ENCODE peak calls at places on chromosomes 11 and 22, in seven cellular contexts. W is Calu3; J is cardiac muscle cell; C is DND-41; S is foreskin fibroblast; B is CD4-positive, alpha-beta T cell; P is mammary epithelial cell. F is an unnamed sample.

GRCh38 chr11:131504199-131504949 is 134.0 kb downstream of the NTM start:
- DNase-seq in W (no peak), J (peak), C (peak), S (no peak), B (no peak), P (no peak), F (no peak)

GRCh38 chr22:48607901-48608650 is 1219.6 kb downstream of the BRD1 start:
- DNase-seq in W (no peak), J (no peak), C (no peak), S (no peak), B (no peak), P (no peak), F (no peak)

GRCh38 chr11:124285610-124286344 is 28.0 kb downstream of the OR8D1 start:
- DNase-seq in W (no peak), J (no peak), C (no peak), S (peak), B (no peak), P (peak), F (no peak)

GRCh38 chr11:110185599-110185998 is 92.4 kb downstream of the ZC3H12C start:
- DNase-seq in W (no peak), J (no peak), C (no peak), S (no peak), B (no peak), P (no peak), F (no peak)

GRCh38 chr22:27990879-27991278 is 71.8 kb upstream of the PITPNB start:
- DNase-seq in W (peak), J (peak), C (peak), S (peak), B (no peak), P (no peak), F (peak)

GRCh38 chr11:134609361-134610115 is 197.5 kb upstream of the B3GAT1 start:
- DNase-seq in W (no peak), J (no peak), C (no peak), S (no peak), B (no peak), P (no peak), F (no peak)

GRCh38 chr11:370087-370941 is 1.0 kb downstream of the B4GALNT4 start:
- DNase-seq in W (no peak), J (peak), C (no peak), S (no peak), B (no peak), P (no peak), F (no peak)

GRCh38 chr11:72641522-72641899 is 32.7 kb downstream of the PDE2A start:
- DNase-seq in W (no peak), J (no peak), C (no peak), S (no peak), B (no peak), P (no peak), F (no peak)

GRCh38 chr22:23817146-23817545 is 21.7 kb downstream of the DERL3 start:
- DNase-seq in W (no peak), J (no peak), C (no peak), S (no peak), B (no peak), P (no peak), F (no peak)

GRCh38 chr11:72349616-72350218 is 84.6 kb downstream of the CLPB start:
- DNase-seq in W (peak), J (no peak), C (no peak), S (no peak), B (no peak), P (no peak), F (no peak)

GRCh38 chr22:44883011-44883421 is 126.8 kb downstream of the PHF21B start:
- DNase-seq in W (no peak), J (no peak), C (no peak), S (no peak), B (no peak), P (no peak), F (no peak)

GRCh38 chr11:59289356-59289755 is 69.3 kb upstream of the OR5AN1 start:
- DNase-seq in W (no peak), J (no peak), C (no peak), S (no peak), B (no peak), P (no peak), F (no peak)

GRCh38 chr11:37712246-37712645 is 1114.2 kb upstream of the RAG2 start:
- DNase-seq in W (no peak), J (peak), C (no peak), S (peak), B (no peak), P (no peak), F (no peak)

GRCh38 chr11:877565-877964 is 33.0 kb downstream of the CHID1 start:
- DNase-seq in W (no peak), J (no peak), C (peak), S (peak), B (no peak), P (no peak), F (peak)

GRCh38 chr11:114738954-114739353 is 60.6 kb downstream of the NXPE2 start:
- DNase-seq in W (peak), J (peak), C (peak), S (peak), B (no peak), P (peak), F (peak)

GRCh38 chr22:32810241-32811133 is 9.0 kb downstream of the TIMP3 start:
- DNase-seq in W (no peak), J (peak), C (no peak), S (peak), B (no peak), P (peak), F (no peak)

GRCh38 chr22:46071451-46072029 is 78.8 kb upstream of the PPARA start:
- DNase-seq in W (peak), J (peak), C (peak), S (peak), B (peak), P (peak), F (peak)

GRCh38 chr11:131025421-131026126 is 109.3 kb upstream of the SNX19 start:
- DNase-seq in W (no peak), J (peak), C (no peak), S (no peak), B (no peak), P (no peak), F (no peak)

GRCh38 chr22:19961868-19962245 is 20.2 kb upstream of the TXNRD2 start:
- DNase-seq in W (no peak), J (no peak), C (no peak), S (no peak), B (no peak), P (no peak), F (no peak)

GRCh38 chr11:114736806-114737205 is 58.5 kb downstream of the NXPE2 start:
- DNase-seq in W (no peak), J (no peak), C (no peak), S (no peak), B (no peak), P (no peak), F (no peak)

GRCh38 chr11:76030286-76030685 is 176.0 kb downstream of the WNT11 start:
- DNase-seq in W (peak), J (no peak), C (no peak), S (peak), B (no peak), P (peak), F (no peak)

GRCh38 chr11:34616830-34617504 is 3.9 kb upstream of the EHF start:
- DNase-seq in W (no peak), J (no peak), C (no peak), S (no peak), B (no peak), P (no peak), F (no peak)

GRCh38 chr11:121513807-121514206 is 61.0 kb upstream of the SORL1-AS1 start:
- DNase-seq in W (no peak), J (no peak), C (no peak), S (no peak), B (no peak), P (no peak), F (no peak)

GRCh38 chr11:123302751-123303195 is 107.7 kb upstream of the CLMP start:
- DNase-seq in W (no peak), J (no peak), C (no peak), S (peak), B (no peak), P (peak), F (peak)

GRCh38 chr11:124578761-124579160 is 9.0 kb downstream of the OR8A1 start:
- DNase-seq in W (no peak), J (no peak), C (no peak), S (no peak), B (no peak), P (no peak), F (no peak)

GRCh38 chr22:43197271-43197941 is 10.5 kb upstream of the TTLL12 start:
- DNase-seq in W (no peak), J (no peak), C (no peak), S (peak), B (no peak), P (no peak), F (no peak)

GRCh38 chr11:27464155-27464759 is 8.3 kb downstream of the LGR4 start:
- DNase-seq in W (peak), J (no peak), C (no peak), S (peak), B (no peak), P (peak), F (no peak)

DNA sequence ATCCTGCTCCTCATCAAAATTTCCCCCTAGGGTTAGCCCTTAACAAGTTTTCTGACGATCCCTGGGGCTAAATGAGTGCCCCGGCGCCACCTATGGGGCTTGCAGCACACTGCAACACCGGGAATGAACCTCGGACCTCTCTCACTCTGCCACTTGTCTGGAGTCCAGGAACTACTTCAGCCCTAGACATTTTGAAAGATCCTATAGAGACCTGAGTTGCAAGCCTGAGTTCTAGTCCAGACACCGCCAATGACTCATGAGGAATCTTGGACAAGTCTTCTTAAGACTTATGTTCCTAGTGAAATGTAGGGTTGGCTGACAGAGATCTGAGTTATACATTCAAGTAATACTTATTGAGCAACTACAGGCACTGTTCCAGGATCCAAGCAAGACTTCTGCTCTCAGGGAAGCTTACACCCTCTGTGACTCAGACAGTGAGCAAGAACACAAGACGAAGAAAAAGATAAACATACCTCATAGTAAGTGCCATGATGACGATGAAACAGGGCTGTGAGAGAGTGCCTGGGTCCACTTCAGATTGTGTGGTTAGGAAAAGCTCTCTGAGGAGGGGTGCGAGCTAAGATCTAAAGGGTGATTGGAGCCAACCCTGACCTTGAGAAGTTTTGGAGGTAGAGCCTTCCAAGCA is 10.2 kb upstream of the STK33 start:
- DNase-seq in W (peak), J (peak), C (peak), S (peak), B (no peak), P (peak), F (peak)
- TF ChIP-seq CTCF in W (peak), J (peak), C (peak), S (peak), B (peak), P (peak), F (peak)

GRCh38 chr11:15006139-15006759 is 34.1 kb upstream of the CALCA start:
- DNase-seq in W (peak), J (peak), C (peak), S (peak), B (no peak), P (peak), F (peak)
- TF ChIP-seq CTCF in W (peak), J (peak), C (peak), S (peak), B (peak), P (peak), F (peak)

DNA sequence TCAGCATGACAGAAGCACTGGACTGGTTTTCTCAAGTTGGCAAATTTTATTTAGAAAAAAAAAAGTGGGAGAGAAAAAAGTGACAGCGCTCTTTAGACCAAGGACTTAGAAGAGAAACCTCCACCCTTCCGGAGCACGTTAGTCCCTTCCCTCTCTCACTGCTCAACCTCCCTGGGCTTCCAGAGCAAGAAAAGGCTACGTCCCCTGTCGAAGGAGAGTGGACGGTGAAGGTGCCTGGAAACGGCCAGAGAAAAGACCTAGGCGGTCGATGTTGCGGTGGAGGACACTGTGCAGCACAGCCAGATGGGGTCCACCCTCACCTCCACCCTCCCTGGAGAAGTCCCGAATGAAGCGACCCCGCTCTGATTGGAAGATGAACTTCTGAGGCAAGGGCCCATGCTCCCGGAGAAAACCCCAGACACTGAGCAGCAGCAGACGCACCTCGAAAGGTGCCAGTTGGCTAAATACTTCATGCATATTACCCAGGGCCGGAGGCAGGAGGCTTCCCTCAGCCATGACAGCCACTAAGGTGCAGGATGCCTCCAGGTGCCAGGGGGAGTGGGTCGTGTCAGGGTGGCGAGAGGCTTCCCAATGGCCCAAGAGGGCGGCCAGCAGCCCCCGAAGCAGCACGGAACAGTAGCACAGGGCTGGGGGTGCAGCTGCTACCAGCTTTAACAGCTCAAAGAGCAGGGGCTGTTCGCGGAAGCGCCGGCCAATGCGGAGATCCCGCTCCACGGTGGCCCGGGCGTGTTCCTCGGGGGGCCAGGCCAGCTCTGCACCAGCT is 604 bp upstream of the GANAB start:
- DNase-seq in W (no peak), J (no peak), C (no peak), S (no peak), B (no peak), P (no peak), F (no peak)
- TF ChIP-seq CTCF in W (no peak), J (no peak), C (no peak), S (no peak), B (no peak), P (no peak), F (no peak)

GRCh38 chr11:16933756-16934603 is 80.2 kb downstream of the PLEKHA7 start:
- DNase-seq in W (no peak), J (peak), C (no peak), S (no peak), B (no peak), P (no peak), F (no peak)

GRCh38 chr11:16942342-16942741 is 71.9 kb downstream of the PLEKHA7 start:
- DNase-seq in W (no peak), J (peak), C (no peak), S (no peak), B (no peak), P (no peak), F (no peak)

GRCh38 chr11:16936643-16937042 is 77.6 kb downstream of the PLEKHA7 start:
- DNase-seq in W (no peak), J (peak), C (no peak), S (no peak), B (no peak), P (no peak), F (no peak)

GRCh38 chr11:16941935-16942334 is 72.3 kb downstream of the PLEKHA7 start:
- DNase-seq in W (no peak), J (no peak), C (no peak), S (no peak), B (no peak), P (no peak), F (no peak)

GRCh38 chr11:16938061-16938460 is 76.2 kb downstream of the PLEKHA7 start:
- DNase-seq in W (no peak), J (no peak), C (no peak), S (no peak), B (no peak), P (no peak), F (no peak)
- TF ChIP-seq CTCF in W (no peak), J (no peak), C (no peak), S (no peak), B (no peak), P (no peak), F (no peak)

DNA sequence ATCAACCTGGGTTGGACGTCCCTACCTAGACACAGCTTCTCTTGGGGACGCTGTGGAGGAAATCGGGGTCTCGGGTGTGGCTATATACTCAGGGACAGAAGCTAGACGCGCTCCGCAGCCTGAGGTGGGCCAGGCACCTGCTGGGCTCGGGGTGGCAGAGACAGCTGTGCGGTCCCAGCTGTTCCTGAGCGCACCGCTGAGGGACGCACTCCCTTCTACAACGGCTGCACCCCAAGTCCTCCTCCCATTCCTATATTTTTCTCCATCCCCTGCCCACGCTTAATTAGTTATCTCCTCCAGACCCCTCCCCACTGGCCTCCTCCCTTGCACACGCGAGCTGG is 188 bp upstream of the MTNR1B start:
- DNase-seq in W (no peak), J (no peak), C (no peak), S (no peak), B (no peak), P (no peak), F (no peak)
- TF ChIP-seq CTCF in W (no peak), J (no peak), C (no peak), S (no peak), B (no peak), P (peak), F (no peak)

GRCh38 chr22:37983860-37984791 is at the start of gene SOX10:
- DNase-seq in W (no peak), J (no peak), C (no peak), S (no peak), B (no peak), P (no peak), F (no peak)
- TF ChIP-seq CTCF in W (no peak), J (no peak), C (no peak), S (no peak), B (no peak), P (no peak), F (no peak)

GRCh38 chr11:26286472-26287066 is 45.4 kb upstream of the ANO3 start:
- DNase-seq in W (peak), J (peak), C (peak), S (peak), B (no peak), P (peak), F (no peak)
- TF ChIP-seq CTCF in W (peak), J (peak), C (peak), S (peak), B (no peak), P (peak), F (no peak)

DNA sequence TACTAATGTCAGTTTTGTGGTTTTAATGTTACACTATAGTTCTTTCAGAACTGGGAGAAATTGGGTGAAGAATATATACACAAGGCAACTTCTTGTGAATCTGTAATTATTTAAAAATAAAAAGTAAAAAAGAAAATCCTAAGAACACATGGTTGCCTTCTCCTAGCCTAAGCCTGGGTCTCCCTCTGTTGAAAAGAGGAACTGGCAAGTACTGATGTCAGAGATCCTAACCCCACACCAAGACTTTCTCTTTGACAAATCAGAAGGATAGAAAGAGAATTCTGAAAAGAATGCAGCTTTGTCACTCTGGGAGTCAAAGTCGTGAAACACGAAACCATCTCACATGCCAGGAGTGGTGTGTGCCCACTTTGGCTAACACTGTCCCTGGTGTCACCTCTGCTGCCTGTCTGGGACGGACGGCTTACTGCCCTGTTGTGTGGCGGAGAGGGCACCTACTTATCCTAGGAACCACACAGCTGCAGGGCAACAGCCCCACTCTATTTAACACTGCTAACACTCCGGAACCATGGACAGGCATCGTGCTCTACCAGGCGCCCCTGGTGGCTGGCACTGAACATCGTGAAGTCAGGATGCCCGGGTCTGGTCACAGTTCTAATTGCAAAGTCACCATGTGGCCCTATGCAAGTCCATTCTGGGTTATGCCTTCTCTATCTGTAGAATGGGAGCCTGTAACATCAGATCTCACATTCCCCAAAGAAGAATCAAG is 108.8 kb upstream of the CD82 start:
- DNase-seq in W (peak), J (no peak), C (no peak), S (no peak), B (no peak), P (no peak), F (no peak)
- TF ChIP-seq CTCF in W (no peak), J (peak), C (no peak), S (peak), B (no peak), P (peak), F (no peak)

GRCh38 chr22:31619611-31620300 is 42.3 kb downstream of the PISD start:
- DNase-seq in W (no peak), J (no peak), C (no peak), S (no peak), B (no peak), P (no peak), F (no peak)

GRCh38 chr22:31616315-31616980 is 45.6 kb downstream of the PISD start:
- DNase-seq in W (no peak), J (no peak), C (no peak), S (no peak), B (no peak), P (no peak), F (peak)

GRCh38 chr22:31620756-31621480 is 41.1 kb downstream of the PISD start:
- DNase-seq in W (no peak), J (no peak), C (no peak), S (no peak), B (no peak), P (no peak), F (no peak)

GRCh38 chr22:31618057-31618456 is 44.0 kb downstream of the PISD start:
- DNase-seq in W (no peak), J (no peak), C (no peak), S (no peak), B (no peak), P (no peak), F (no peak)

DNA sequence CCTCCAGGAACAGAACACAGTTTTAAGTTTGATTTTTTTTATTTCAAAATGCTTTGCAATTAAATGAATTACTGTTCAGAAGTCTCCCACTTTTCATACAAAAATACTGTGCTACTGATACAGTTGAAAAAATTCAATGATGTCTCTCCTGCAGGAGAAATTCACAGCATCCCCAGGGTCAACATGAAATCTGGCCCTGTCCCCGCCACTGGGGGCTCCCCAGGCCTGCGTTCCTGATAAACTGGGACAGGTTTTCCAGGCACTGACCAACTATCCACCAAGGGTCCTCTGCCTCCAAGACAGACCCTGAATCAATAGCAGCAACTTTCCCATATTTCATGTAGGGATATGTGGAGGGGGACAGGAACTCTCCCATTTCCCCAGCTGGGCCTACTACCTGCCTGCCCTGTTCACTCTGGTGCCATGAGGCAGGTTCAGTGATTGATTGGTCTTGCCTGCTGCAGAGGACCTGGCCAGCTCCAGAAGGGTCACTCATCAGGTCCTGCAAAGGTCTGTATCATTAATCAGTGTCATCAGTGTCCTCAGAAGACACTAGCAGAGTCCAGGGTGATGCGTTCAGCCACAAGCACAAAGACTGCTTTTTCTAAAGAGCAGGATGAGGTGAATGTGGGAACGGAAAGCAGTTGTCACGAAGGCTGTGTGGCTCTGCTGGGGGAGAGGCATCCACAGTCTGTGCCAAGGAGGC is 43.4 kb downstream of the PISD start:
- DNase-seq in W (no peak), J (no peak), C (no peak), S (no peak), B (no peak), P (no peak), F (no peak)
- TF ChIP-seq CTCF in W (no peak), J (no peak), C (no peak), S (no peak), B (no peak), P (no peak), F (no peak)

F was measured in activated CD8-positive, alpha-beta T cell treated with anti-CD3 and anti-CD28 coated beads for 36 hours.